ENCODE peak calls at places on chromosomes 11 and 22, in seven cellular contexts. I is IMR-90, K is fibroblast of pulmonary artery, X is MM.1S, D is choroid plexus epithelial cell, T is heart left ventricle, W is astrocyte of the cerebellum. P is an unnamed sample.

GRCh38 chr22:41380993-41381328 is 781 bp upstream of the TEF start:
- DNase-seq in X (no peak), I (peak), K (peak), T (no peak), D (peak), W (peak), P (peak)

GRCh38 chr11:2709429-2709828 is 9.6 kb upstream of the KCNQ1OT1 start:
- DNase-seq in X (no peak), D (peak), W (no peak), K (peak), I (peak), T (no peak), P (peak)

GRCh38 chr11:20250644-20251247 is 90.5 kb upstream of the DBX1 start:
- DNase-seq in X (no peak), T (no peak), D (no peak), I (no peak), W (no peak), K (no peak), P (no peak)

GRCh38 chr11:73199446-73199845 is 18.6 kb upstream of the P2RY2 start:
- DNase-seq in W (no peak), D (no peak), K (no peak), I (no peak), X (no peak), T (no peak), P (no peak)

GRCh38 chr11:108486331-108486730 is 11.9 kb downstream of the POGLUT3 start:
- DNase-seq in D (no peak), K (no peak), W (no peak), X (no peak), T (no peak), I (no peak), P (no peak)

GRCh38 chr11:91984033-91984568 is 240.5 kb upstream of the FAT3 start:
- DNase-seq in D (no peak), K (no peak), W (no peak), I (no peak), X (no peak), T (no peak), P (no peak)

GRCh38 chr11:128582496-128583366 is 4.6 kb downstream of the ETS1 start:
- DNase-seq in K (peak), I (peak), T (no peak), W (peak), D (peak), X (no peak), P (peak)

GRCh38 chr11:57646756-57647303 is 2.9 kb downstream of the YPEL4 start:
- DNase-seq in X (no peak), K (no peak), I (no peak), T (no peak), W (no peak), D (no peak), P (no peak)

GRCh38 chr22:19942071-19942885 is 660 bp upstream of the TXNRD2 start:
- DNase-seq in W (peak), T (no peak), X (peak), D (peak), K (peak), I (peak), P (peak)

GRCh38 chr11:93034031-93034430 is 64.6 kb downstream of the MTNR1B start:
- DNase-seq in I (peak), X (no peak), K (no peak), T (no peak), D (peak), W (peak), P (peak)

GRCh38 chr11:124873980-124874379 is 8.7 kb downstream of the ROBO3 start:
- DNase-seq in W (no peak), K (no peak), T (no peak), I (no peak), X (no peak), D (no peak), P (no peak)

GRCh38 chr22:44703269-44703870 is 1.4 kb downstream of the PRR5 start:
- DNase-seq in T (no peak), W (no peak), X (no peak), I (no peak), K (no peak), D (peak), P (no peak)
- TF ChIP-seq CTCF in T (no peak), W (no peak), X (no peak), I (no peak), K (no peak), D (no peak), P (no peak)

DNA sequence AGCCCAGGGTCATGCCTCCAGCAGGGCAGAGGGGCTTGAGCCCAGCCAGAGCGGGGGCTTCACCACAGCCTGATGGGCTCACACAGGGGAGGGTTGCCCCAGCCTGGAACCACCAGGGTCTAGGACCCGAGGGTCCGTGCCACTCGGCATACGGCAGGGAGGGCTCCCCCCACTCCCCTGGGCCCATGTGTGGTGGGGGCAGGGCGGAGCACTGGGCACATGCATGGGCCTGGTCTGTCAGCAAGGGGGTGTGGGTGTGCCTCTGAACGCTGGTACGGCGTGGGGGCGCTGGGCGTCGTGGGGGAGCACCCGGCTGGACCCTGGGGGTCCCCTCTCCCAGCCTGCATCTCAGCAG is 29.3 kb downstream of the MOB2 start:
- DNase-seq in I (no peak), W (no peak), T (no peak), X (no peak), K (no peak), D (no peak), P (no peak)
- H3K4me3 ChIP-seq in I (no peak), W (no peak), T (no peak), X (no peak), K (no peak), D (no peak), P (no peak)

DNA sequence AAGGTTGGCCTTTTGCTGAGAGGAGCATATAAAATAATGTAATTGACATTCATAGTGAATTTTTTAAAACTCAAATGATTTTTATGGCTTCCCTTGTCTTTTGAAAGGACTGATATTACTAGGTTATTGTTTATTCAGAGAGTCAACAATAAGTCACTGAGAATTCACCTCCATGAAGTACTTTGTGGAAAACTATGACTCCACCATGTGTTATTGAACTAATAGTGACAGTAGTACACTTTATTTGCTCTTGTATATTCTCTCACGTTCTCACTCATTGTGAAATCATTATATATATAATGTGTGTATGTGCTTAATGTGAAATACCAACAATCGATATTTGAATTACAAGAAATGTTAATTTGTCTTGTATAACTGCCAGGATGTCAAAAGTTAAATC is 267.4 kb upstream of the CCDC179 start:
- DNase-seq in T (no peak), K (no peak), I (no peak), D (no peak), W (no peak), X (no peak), P (no peak)
- TF ChIP-seq CTCF in T (no peak), K (no peak), I (no peak), D (no peak), W (no peak), X (no peak), P (no peak)

DNA sequence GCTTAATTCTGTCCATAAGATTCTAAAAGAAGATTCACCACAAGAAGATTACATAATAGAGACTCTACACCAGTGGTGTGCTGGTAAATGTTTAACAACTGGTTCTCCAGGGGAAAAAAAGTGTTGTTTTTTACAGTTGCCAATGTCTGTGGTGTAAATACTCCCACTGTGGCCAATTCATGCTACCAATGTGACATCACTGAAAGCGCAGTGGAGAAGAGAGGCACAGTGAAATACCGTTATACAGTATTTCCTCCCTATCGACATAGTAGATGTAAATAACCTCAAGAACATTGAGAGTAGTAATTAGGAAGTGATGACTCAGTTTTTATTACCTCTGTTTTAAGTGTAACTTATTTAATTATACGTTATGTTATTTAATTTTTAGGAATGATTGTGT is 4.3 kb upstream of the CHRDL2 start:
- DNase-seq in K (no peak), W (no peak), X (no peak), D (no peak), T (no peak), I (no peak), P (no peak)
- H3K4me3 ChIP-seq in K (no peak), W (no peak), X (no peak), D (no peak), T (no peak), I (no peak), P (no peak)

GRCh38 chr22:47452184-47452583 is 689.7 kb downstream of the TBC1D22A start:
- DNase-seq in X (no peak), T (no peak), W (no peak), K (no peak), D (no peak), I (no peak), P (no peak)
- TF ChIP-seq CTCF in X (peak), T (peak), W (peak), K (peak), D (no peak), I (no peak), P (no peak)

P was measured in fibroblast of mammary gland.